ENCODE peak calls at places on chromosomes 5 and 9, in eight cellular contexts. Z is lung, J is AG09309, Y is MM.1S, W is cardiac muscle cell, K is AG04450, I is vagina, B is ovary. C is an unnamed sample.

GRCh38 chr9:37870081-37870798 is 33.7 kb downstream of the SLC25A51 start:
- DNase-seq in K (no peak), J (no peak), W (no peak), I (no peak), Y (no peak), B (no peak), Z (no peak), C (no peak)

GRCh38 chr9:127170652-127171051 is 48.2 kb upstream of the ANGPTL2 start:
- DNase-seq in J (no peak), W (no peak), I (no peak), Z (no peak), K (no peak), Y (no peak), B (no peak), C (no peak)

GRCh38 chr5:179380211-179381035 is 35.2 kb upstream of the ADAMTS2 start:
- DNase-seq in W (no peak), Y (no peak), Z (no peak), B (no peak), J (no peak), I (no peak), K (no peak), C (no peak)

GRCh38 chr9:73536403-73536802 is 384.7 kb downstream of the ANXA1 start:
- DNase-seq in K (no peak), B (no peak), W (no peak), Z (no peak), I (no peak), J (no peak), Y (no peak), C (no peak)

GRCh38 chr5:52269395-52269794 is 518.3 kb upstream of the ITGA1 start:
- DNase-seq in B (no peak), Y (no peak), J (no peak), K (no peak), W (no peak), Z (no peak), I (no peak), C (no peak)

GRCh38 chr5:38555354-38556114 is 912 bp downstream of the LIFR start:
- DNase-seq in B (no peak), I (no peak), K (no peak), W (no peak), J (no peak), Z (no peak), Y (no peak), C (no peak)

GRCh38 chr9:28503573-28503972 is 930.3 kb upstream of the C9orf72 start:
- DNase-seq in J (no peak), Y (no peak), B (no peak), I (no peak), W (no peak), Z (no peak), K (no peak), C (no peak)

GRCh38 chr5:145922059-145922458 is 14.3 kb upstream of the SH3RF2 start:
- DNase-seq in Z (peak; percentile 3), J (no peak), I (peak; percentile 34), B (no peak), W (no peak), Y (no peak), K (no peak), C (no peak)

GRCh38 chr9:121171236-121171635 is 30.4 kb downstream of the RAB14 start:
- DNase-seq in J (no peak), K (no peak), B (no peak), Y (no peak), Z (no peak), W (no peak), I (no peak), C (no peak)

GRCh38 chr5:58071566-58071965 is 388.3 kb downstream of the PLK2 start:
- DNase-seq in W (peak; percentile 27), I (no peak), Y (peak; percentile 60), K (no peak), J (no peak), B (no peak), Z (no peak), C (no peak)

GRCh38 chr9:85899388-85899787 is 41.6 kb upstream of the NAA35 start:
- DNase-seq in B (no peak), K (no peak), Y (no peak), W (no peak), J (no peak), Z (no peak), I (no peak), C (no peak)

GRCh38 chr9:73091909-73092308 is 59.8 kb upstream of the ANXA1 start:
- DNase-seq in B (no peak), J (no peak), Z (no peak), I (no peak), K (no peak), W (no peak), Y (no peak), C (no peak)

GRCh38 chr5:172448999-172449398 is 5.3 kb downstream of the SH3PXD2B start:
- DNase-seq in Z (no peak), I (no peak), J (no peak), Y (no peak), K (no peak), W (no peak), B (no peak), C (no peak)

GRCh38 chr5:92518318-92518913 is 1062.6 kb downstream of the NR2F1-AS1 start:
- DNase-seq in Z (no peak), B (no peak), J (no peak), Y (peak; percentile 72), I (no peak), W (peak; percentile 43), K (peak; percentile 27), C (no peak)

GRCh38 chr5:53161876-53162275 is 52.3 kb upstream of the MOCS2 start:
- DNase-seq in J (peak; percentile 43), B (no peak), Y (no peak), W (no peak), I (no peak), K (no peak), Z (no peak), C (no peak)

GRCh38 chr9:71509054-71509453 is 259.3 kb downstream of the CEMIP2 start:
- DNase-seq in W (no peak), B (no peak), K (no peak), Y (peak; percentile 14), I (no peak), J (no peak), Z (no peak), C (no peak)

GRCh38 chr5:176400382-176401156 is 12.0 kb downstream of the HIGD2A start:
- DNase-seq in J (no peak), I (no peak), Y (no peak), Z (no peak), W (no peak), B (no peak), K (no peak), C (no peak)

GRCh38 chr9:118170032-118170955 is 466.1 kb downstream of the TLR4 start:
- DNase-seq in I (no peak), Y (peak; percentile 17), B (no peak), K (no peak), W (peak; percentile 66), Z (no peak), J (no peak), C (no peak)

GRCh38 chr9:14909631-14910177 is 524 bp downstream of the FREM1 start:
- DNase-seq in Y (no peak), B (no peak), I (no peak), K (no peak), J (no peak), W (peak; percentile 40), Z (no peak), C (no peak)

GRCh38 chr5:96259211-96259772 is 173.8 kb downstream of the PCSK1 start:
- DNase-seq in J (no peak), B (no peak), W (no peak), K (no peak), I (no peak), Y (no peak), Z (no peak), C (no peak)

GRCh38 chr9:72856985-72857631 is 95.7 kb downstream of the ALDH1A1 start:
- DNase-seq in B (peak; percentile 25), I (no peak), J (peak; percentile 41), K (peak; percentile 16), Z (no peak), W (peak; percentile 55), Y (peak; percentile 72), C (no peak)

GRCh38 chr5:131068893-131069643 is 96.0 kb downstream of the HINT1 start:
- DNase-seq in W (peak; percentile 55), J (no peak), Z (no peak), K (no peak), Y (peak; percentile 94), B (no peak), I (no peak), C (peak; percentile 18)

GRCh38 chr5:41754857-41755256 is 115.4 kb downstream of the OXCT1 start:
- DNase-seq in Z (no peak), I (no peak), K (no peak), J (no peak), W (no peak), B (no peak), Y (peak; percentile 51), C (no peak)
- TF ChIP-seq CTCF in Z (no peak), I (no peak), K (no peak), J (peak; percentile 19), W (no peak), B (no peak), Y (peak; percentile 46), C (peak; percentile 29)

DNA sequence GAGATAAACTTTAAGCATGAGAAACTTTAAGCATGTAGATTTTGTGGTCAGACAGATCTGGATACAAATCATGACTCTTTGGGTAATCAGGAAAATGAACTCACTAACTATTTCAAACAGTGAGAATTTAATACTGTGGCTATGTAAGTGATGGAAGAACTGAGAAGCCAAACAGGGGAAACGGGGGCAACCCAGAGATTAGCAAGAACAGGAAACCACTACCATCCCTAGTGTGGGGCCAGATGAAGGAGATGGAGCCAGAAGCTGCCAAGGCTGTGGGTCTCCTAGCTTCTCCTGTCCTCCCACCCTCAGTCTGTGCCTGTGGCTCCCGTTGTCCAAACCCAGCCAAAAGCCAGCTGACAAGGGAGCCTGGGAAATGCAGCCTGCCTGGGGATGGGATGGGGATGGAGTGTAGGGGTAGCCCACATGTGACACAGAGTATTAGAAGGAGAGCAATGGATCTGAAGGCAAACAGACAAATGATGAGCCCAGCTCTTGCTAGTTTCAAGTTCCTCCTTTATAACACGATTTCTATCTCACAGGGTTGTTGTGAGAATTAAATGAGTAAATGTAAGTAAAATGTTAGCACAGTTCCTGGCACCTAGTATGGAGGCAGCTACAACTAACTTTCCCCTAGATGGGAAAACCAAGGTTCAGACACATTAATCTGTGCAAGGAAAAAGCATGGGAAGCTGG is 27.7 kb upstream of the CDC23 start:
- DNase-seq in W (no peak), B (no peak), I (no peak), Z (no peak), Y (no peak), J (no peak), K (no peak), C (peak; percentile 11)
- H3K4me3 ChIP-seq in W (no peak overlapping the region), B (no peak overlapping the region), I (no peak overlapping the region), Z (no peak overlapping the region), Y (no peak overlapping the region), J (no peak overlapping the region), K (no peak overlapping the region), C (no peak overlapping the region)

GRCh38 chr9:77455312-77455927 is 192.7 kb downstream of the GNA14 start:
- DNase-seq in W (no peak), J (no peak), I (no peak), Y (peak; percentile 42), Z (no peak), K (no peak), B (no peak), C (no peak)
- TF ChIP-seq CTCF in W (peak; percentile 70), J (peak; percentile 33), I (no peak), Y (peak; percentile 76), Z (no peak), K (peak; percentile 25), B (no peak), C (peak; percentile 59)

DNA sequence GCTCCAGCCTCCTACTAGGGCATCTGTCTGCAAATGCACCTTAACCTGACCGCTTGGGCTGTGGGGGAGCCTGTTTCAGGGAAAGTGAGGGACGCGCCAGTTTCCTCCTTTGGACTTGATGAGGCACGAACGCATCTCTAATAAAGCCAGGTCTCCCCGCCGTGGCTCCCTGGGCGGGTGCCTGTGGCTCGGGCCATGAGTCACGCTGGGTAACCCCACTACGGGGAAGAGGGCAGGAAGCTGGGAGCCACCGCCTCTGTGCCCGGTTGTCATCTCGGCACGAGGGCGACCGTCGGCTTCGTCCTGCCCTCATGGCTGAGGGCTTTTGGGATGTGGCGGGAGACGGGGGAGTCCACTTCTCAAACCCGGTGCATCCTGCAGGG is 12.1 kb downstream of the NOTCH1 start:
- DNase-seq in K (no peak), J (no peak), I (no peak), B (no peak), Z (peak; percentile 65), W (no peak), Y (no peak), C (no peak)
- H3K4me3 ChIP-seq in K (no peak overlapping the region), J (no peak overlapping the region), I (no peak overlapping the region), B (no peak overlapping the region), Z (no peak overlapping the region), W (no peak overlapping the region), Y (no peak overlapping the region), C (no peak overlapping the region)

C was measured in GM06990.